ENCODE peak calls at places on chromosome 22, in five cellular contexts. D, V, A, E and O are unnamed samples.

GRCh38 chr22:33867118-33867863 is 53.0 kb downstream of the LARGE1 start:
- DNase-seq in D (no peak), V (no peak), A (peak), E (peak), O (no peak)

GRCh38 chr22:48713266-48714205 is 1114.1 kb downstream of the BRD1 start:
- DNase-seq in D (no peak), V (no peak), A (no peak), E (no peak), O (no peak)

GRCh38 chr22:50626314-50626855 is 1.6 kb downstream of the ARSA start:
- DNase-seq in D (no peak), V (no peak), A (no peak), E (no peak), O (no peak)

GRCh38 chr22:50483977-50484853 is 2.4 kb upstream of the MIOX start:
- DNase-seq in D (no peak), V (no peak), A (no peak), E (no peak), O (no peak)

GRCh38 chr22:30422481-30423295 is 2.9 kb upstream of the MTFP1 start:
- DNase-seq in D (no peak), V (peak), A (peak), E (peak), O (no peak)

GRCh38 chr22:29987143-29987542 is 93.1 kb upstream of the HORMAD2 start:
- DNase-seq in D (no peak), V (peak), A (no peak), E (no peak), O (no peak)

GRCh38 chr22:37021710-37022482 is 2.4 kb downstream of the MPST start:
- DNase-seq in D (no peak), V (peak), A (no peak), E (no peak), O (no peak)

GRCh38 chr22:23685205-23685784 is 5.5 kb upstream of the RGL4 start:
- DNase-seq in D (no peak), V (no peak), A (no peak), E (no peak), O (no peak)

GRCh38 chr22:49300951-49301397 is 526.7 kb downstream of the BRD1 start:
- DNase-seq in D (peak), V (no peak), A (no peak), E (no peak), O (no peak)

GRCh38 chr22:46777609-46777970 is 15.1 kb downstream of the TBC1D22A start:
- DNase-seq in D (no peak), V (no peak), A (no peak), E (no peak), O (peak)

GRCh38 chr22:46791201-46791731 is 28.8 kb downstream of the TBC1D22A start:
- DNase-seq in D (no peak), V (no peak), A (peak), E (peak), O (no peak)

GRCh38 chr22:47678667-47679287 is 916.3 kb downstream of the TBC1D22A start:
- DNase-seq in D (no peak), V (no peak), A (no peak), E (no peak), O (no peak)

GRCh38 chr22:43159484-43160178 is 8.3 kb downstream of the TSPO start:
- DNase-seq in D (no peak), V (no peak), A (no peak), E (no peak), O (no peak)
- TF ChIP-seq CTCF in D (peak), V (peak), A (peak), E (peak), O (no peak)

GRCh38 chr22:39966522-39966921 is 6.3 kb downstream of the TMA7B start:
- DNase-seq in D (no peak), V (no peak), A (no peak), E (no peak), O (no peak)

GRCh38 chr22:39967996-39968968 is 8.1 kb downstream of the TMA7B start:
- DNase-seq in D (no peak), V (no peak), A (no peak), E (no peak), O (no peak)

GRCh38 chr22:39962071-39962470 is 1.9 kb downstream of the TMA7B start:
- DNase-seq in D (no peak), V (no peak), A (no peak), E (no peak), O (no peak)

GRCh38 chr22:39967103-39967829 is 7.1 kb downstream of the TMA7B start:
- DNase-seq in D (no peak), V (no peak), A (no peak), E (no peak), O (no peak)

GRCh38 chr22:39965749-39966148 is 5.6 kb downstream of the TMA7B start:
- DNase-seq in D (no peak), V (no peak), A (no peak), E (no peak), O (no peak)
- TF ChIP-seq CTCF in D (no peak), V (no peak), A (no peak), E (no peak), O (no peak)

GRCh38 chr22:21101877-21102638 is 56.3 kb downstream of the LRRC74B start:
- DNase-seq in D (no peak), V (no peak), A (no peak), E (no peak), O (no peak)
- TF ChIP-seq CTCF in D (no peak), V (no peak), A (no peak), E (no peak), O (no peak)

DNA sequence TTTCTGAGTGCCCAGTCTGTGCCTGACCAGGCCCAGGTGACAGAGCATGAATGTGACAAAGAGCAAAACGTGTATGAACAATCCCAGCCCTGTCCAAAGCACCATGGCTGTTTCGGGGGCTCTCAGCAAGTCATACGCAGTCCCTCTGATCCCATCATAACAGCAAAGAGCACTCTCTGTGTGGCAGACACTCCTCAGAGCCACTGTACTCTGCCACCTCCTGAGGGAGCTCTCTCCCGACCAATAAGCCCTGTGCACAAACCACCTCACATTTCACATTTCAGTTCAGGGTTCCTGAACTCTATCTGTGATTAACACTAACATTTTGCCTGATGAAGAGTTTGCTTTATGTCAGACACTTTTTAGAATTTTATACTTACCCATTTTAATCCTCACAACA is 6.6 kb downstream of the DGCR2 start:
- DNase-seq in D (no peak), V (peak), A (no peak), E (no peak), O (no peak)
- TF ChIP-seq CTCF in D (no peak), V (no peak), A (no peak), E (peak), O (no peak)

DNA sequence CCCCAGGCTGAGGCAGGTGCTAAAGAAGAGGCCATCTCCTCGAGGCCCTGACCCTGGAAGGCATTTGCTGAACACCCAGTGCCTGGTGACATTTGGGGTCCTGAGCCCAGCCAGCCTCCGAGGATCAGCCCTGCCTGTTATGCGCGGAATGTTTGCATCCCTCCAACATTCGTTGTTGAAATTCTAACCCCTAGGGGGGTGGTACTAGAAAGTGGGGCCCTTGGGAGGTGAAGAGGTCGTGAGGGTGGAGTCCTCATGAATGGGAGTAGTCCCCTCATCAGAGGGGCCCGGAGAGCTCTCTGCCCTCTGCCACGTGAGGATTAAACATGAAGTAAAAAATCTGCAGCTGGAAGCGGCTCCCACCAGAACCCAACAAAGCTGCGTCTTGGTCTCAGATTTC is 35.4 kb upstream of the SEPTIN5 start:
- DNase-seq in D (no peak), V (peak), A (no peak), E (no peak), O (no peak)
- TF ChIP-seq CTCF in D (no peak), V (no peak), A (no peak), E (no peak), O (no peak)

GRCh38 chr22:43515902-43516301 is 104.1 kb downstream of the MPPED1 start:
- DNase-seq in D (no peak), V (no peak), A (no peak), E (no peak), O (no peak)
- TF ChIP-seq CTCF in D (no peak), V (no peak), A (no peak), E (peak), O (no peak)

DNA sequence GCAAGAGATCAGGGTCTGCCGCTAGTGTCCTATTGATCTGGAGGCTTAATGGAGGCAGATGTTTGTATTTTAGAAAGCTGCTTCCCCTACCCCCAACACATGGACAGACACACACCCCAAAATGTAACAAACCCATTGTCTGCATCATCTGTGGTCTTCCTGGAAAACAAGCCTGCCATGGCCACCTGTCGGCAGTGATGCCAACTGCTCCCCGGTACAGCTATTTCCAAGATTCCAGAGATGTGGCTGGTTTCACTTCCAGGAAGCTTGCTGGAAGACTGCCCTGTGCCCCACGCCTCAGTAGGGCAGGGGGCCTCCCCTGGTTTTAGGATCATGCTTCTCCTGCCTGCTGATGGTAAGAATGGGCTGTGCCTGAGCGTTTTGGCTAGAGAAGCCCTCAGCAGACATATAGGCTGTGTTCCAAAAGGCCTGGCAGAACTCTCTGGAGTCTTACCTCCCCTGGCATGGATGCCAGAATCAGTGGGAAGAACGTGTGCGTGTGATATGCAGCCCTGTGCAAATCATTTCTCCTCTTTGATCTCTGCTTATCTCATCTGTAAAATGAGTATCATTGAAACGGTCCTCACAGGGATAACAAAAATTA is 108.6 kb downstream of the FBXO7 start:
- DNase-seq in D (no peak), V (no peak), A (no peak), E (no peak), O (no peak)
- TF ChIP-seq CTCF in D (no peak), V (no peak), A (no peak), E (peak), O (no peak)